ENCODE peak calls at places on chromosomes 7 and 10, in four cellular contexts. E is lung, S is lower leg skin, O is fibroblast of pulmonary artery. Z is an unnamed sample.

GRCh38 chr10:37067576-37067975 is 57.8 kb upstream of the ANKRD30A start:
- DNase-seq in E (no peak), S (no peak), O (no peak), Z (no peak)

GRCh38 chr10:8053446-8054242 is 844 bp upstream of the GATA3 start:
- DNase-seq in O (peak), S (peak), E (peak), Z (peak)

GRCh38 chr10:4183761-4184261 is 398.8 kb upstream of the KLF6 start:
- DNase-seq in E (no peak), O (peak), S (no peak), Z (peak)

GRCh38 chr7:141023305-141023704 is 8.6 kb upstream of the MRPS33 start:
- DNase-seq in S (no peak), E (no peak), O (no peak), Z (no peak)

GRCh38 chr7:16758634-16759602 is 5.4 kb downstream of the TSPAN13 start:
- DNase-seq in S (no peak), E (no peak), O (no peak), Z (no peak)

GRCh38 chr10:45471531-45472310 is 97.7 kb downstream of the ALOX5 start:
- DNase-seq in S (no peak), O (no peak), E (no peak), Z (no peak)

GRCh38 chr10:30154126-30154525 is 94.7 kb upstream of the JCAD start:
- DNase-seq in E (no peak), O (no peak), S (no peak), Z (no peak)

GRCh38 chr10:10886861-10887539 is 130.7 kb upstream of the CELF2 start:
- DNase-seq in O (no peak), S (no peak), E (no peak), Z (no peak)

GRCh38 chr7:43864126-43864525 is 5.2 kb downstream of the MRPS24 start:
- DNase-seq in O (no peak), E (no peak), S (no peak), Z (no peak)

GRCh38 chr7:116988363-116988989 is 35.2 kb downstream of the ST7 start:
- DNase-seq in O (no peak), E (no peak), S (no peak), Z (no peak)

GRCh38 chr7:107614425-107614824 is 34.4 kb downstream of the BCAP29 start:
- DNase-seq in S (no peak), E (no peak), O (peak), Z (peak)

GRCh38 chr10:9188022-9188810 is 1133.7 kb downstream of the GATA3 start:
- DNase-seq in E (no peak), O (no peak), S (no peak), Z (no peak)

GRCh38 chr7:45689011-45689796 is 115.0 kb downstream of the ADCY1 start:
- DNase-seq in E (no peak), O (peak), S (no peak), Z (peak)

GRCh38 chr7:79619216-79619615 is 165.7 kb upstream of the MAGI2 start:
- DNase-seq in O (no peak), E (no peak), S (no peak), Z (no peak)

GRCh38 chr10:30554443-30554831 is 75.1 kb downstream of the LYZL2 start:
- DNase-seq in O (no peak), S (no peak), E (no peak), Z (no peak)

GRCh38 chr10:75283150-75284096 is 47.7 kb upstream of the COMTD1 start:
- DNase-seq in S (peak), E (no peak), O (peak), Z (peak)

GRCh38 chr7:1650363-1651030 is 19.6 kb upstream of the ELFN1 start:
- DNase-seq in O (no peak), S (no peak), E (no peak), Z (no peak)

GRCh38 chr10:79483299-79483698 is 29.0 kb upstream of the EIF5AL1 start:
- DNase-seq in O (no peak), E (no peak), S (no peak), Z (no peak)

GRCh38 chr10:92553959-92554358 is 19.9 kb downstream of the IDE start:
- DNase-seq in E (no peak), S (no peak), O (no peak), Z (no peak)

GRCh38 chr10:92550924-92551323 is 23.0 kb downstream of the IDE start:
- DNase-seq in E (no peak), S (no peak), O (no peak), Z (no peak)

GRCh38 chr10:92547676-92548075 is 26.2 kb downstream of the IDE start:
- DNase-seq in S (no peak), O (no peak), E (no peak), Z (no peak)

DNA sequence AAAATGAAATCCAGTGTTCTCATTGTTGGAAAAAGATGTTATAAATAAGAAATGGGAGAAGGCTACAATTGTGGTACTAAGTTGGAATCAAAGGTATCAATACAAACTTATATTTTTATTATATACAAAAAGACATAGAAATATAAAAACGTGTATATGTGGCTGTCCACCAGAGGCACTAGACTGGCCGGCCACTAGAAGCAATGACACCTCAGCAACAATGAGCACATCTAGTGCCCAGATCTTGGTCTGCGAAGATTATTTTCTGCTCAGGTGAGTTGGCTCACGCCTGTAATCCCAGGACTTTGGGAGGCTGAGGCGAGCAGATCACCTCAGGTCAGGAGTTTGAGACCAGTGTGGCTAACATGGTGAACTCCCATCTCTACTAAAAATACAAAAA is 21.6 kb downstream of the IDE start:
- DNase-seq in O (no peak), S (no peak), E (no peak), Z (no peak)
- TF ChIP-seq CTCF in O (peak), S (no peak), E (no peak), Z (peak)

DNA sequence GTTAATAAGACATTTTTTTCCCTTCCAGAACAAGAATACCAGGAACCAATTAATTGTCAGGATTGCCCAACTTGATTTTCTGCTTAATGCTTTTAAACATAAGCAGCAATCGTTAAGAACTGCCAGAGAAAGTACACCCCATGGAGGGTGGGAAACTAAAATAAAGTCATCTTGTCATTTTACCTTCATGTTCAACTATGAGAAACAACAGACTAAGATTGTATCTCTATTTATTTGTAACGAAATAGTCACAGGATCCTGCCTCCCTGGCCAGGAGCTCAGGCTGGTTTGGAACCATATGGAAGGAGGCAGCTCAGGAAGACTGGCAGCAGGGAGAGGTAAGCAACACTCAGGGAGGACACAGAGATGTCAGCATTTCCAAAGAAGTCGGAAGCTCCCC is 129.6 kb downstream of the TNS3 start:
- DNase-seq in E (no peak), S (no peak), O (no peak), Z (no peak)
- H3K4me3 ChIP-seq in E (no peak), S (no peak), O (no peak), Z (no peak)

GRCh38 chr7:101156277-101156676 is 2.0 kb downstream of the AP1S1 start:
- DNase-seq in O (no peak), S (no peak), E (no peak), Z (no peak)
- TF ChIP-seq CTCF in O (peak), S (no peak), E (no peak), Z (peak)

GRCh38 chr7:81767883-81768282 is 2.0 kb downstream of the HGF start:
- DNase-seq in E (no peak), S (no peak), O (peak), Z (no peak)
- H3K4me3 ChIP-seq in E (no peak), S (no peak), O (peak), Z (peak)

GRCh38 chr10:96643920-96644319 is 57.1 kb upstream of the TM9SF3 start:
- DNase-seq in O (no peak), S (no peak), E (no peak), Z (no peak)
- TF ChIP-seq CTCF in O (no peak), S (no peak), E (no peak), Z (no peak)

GRCh38 chr10:23521735-23522134 is 82.9 kb downstream of the OTUD1 start:
- DNase-seq in O (no peak), E (no peak), S (no peak), Z (no peak)
- H3K4me3 ChIP-seq in O (no peak), E (no peak), S (no peak), Z (no peak)

DNA sequence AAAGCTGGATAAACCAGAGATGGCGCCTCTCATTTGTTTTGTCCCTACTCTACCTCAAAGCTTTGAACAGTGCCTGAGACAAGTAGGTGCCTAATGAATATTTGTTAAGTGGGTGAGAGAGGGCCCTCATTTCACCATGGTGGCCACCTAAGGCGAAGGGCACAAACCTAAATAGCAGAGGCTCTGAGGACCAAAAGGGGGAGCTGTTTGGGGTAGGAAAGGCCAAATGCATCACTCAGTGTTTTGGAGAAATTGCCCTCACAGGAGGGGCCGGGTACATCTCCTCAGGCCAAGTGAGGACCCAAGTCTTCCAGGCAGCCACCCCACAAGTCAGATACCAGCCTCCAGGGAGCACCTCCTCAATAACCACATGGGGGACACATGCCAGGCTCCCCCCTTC is 14.0 kb downstream of the IMPDH1 start:
- DNase-seq in O (no peak), S (no peak), E (no peak), Z (no peak)
- TF ChIP-seq CTCF in O (peak), S (no peak), E (no peak), Z (no peak)